ENCODE peak calls at places on chromosomes 5 and 9, in seven cellular contexts. B is right lobe of liver, E is left ventricle myocardium inferior, K is ovary, A is uterus, Z is AG04450, Q is tibial artery. M is an unnamed sample.

GRCh38 chr9:96505316-96505991 is 55.5 kb downstream of the HABP4 start:
- DNase-seq in Q (peak), A (peak), K (no peak), B (no peak), E (no peak), Z (no peak), M (no peak)

GRCh38 chr5:164809831-164810230 is 1304.4 kb downstream of the MAT2B start:
- DNase-seq in Z (no peak), B (no peak), A (no peak), K (no peak), Q (no peak), E (no peak), M (no peak)

GRCh38 chr5:121968910-121969607 is 7.3 kb downstream of the SRFBP1 start:
- DNase-seq in E (no peak), Z (peak), A (no peak), B (no peak), K (no peak), Q (no peak), M (no peak)

GRCh38 chr9:104276709-104277245 is 182.7 kb downstream of the SMC2 start:
- DNase-seq in B (no peak), Z (no peak), K (no peak), Q (no peak), A (no peak), E (no peak), M (no peak)

GRCh38 chr5:84306617-84307016 is 78.1 kb downstream of the EDIL3 start:
- DNase-seq in Q (no peak), K (no peak), B (no peak), A (no peak), Z (no peak), E (no peak), M (no peak)

GRCh38 chr9:125538092-125538473 is 168.9 kb downstream of the MAPKAP1 start:
- DNase-seq in A (no peak), B (no peak), Z (peak), E (no peak), K (no peak), Q (no peak), M (no peak)

GRCh38 chr5:132074772-132075718 is 1.5 kb downstream of the CSF2 start:
- DNase-seq in K (no peak), Z (no peak), Q (no peak), B (no peak), A (no peak), E (no peak), M (no peak)

GRCh38 chr5:127830157-127830556 is 127.0 kb downstream of the CCDC192 start:
- DNase-seq in A (no peak), Q (no peak), E (no peak), B (no peak), K (no peak), Z (no peak), M (no peak)

GRCh38 chr9:98879094-98879957 is 64.4 kb upstream of the COL15A1 start:
- DNase-seq in K (no peak), Q (no peak), B (no peak), E (no peak), A (no peak), Z (no peak), M (peak)

GRCh38 chr5:87020099-87020934 is 247.4 kb upstream of the RASA1 start:
- DNase-seq in Q (peak), K (no peak), B (no peak), E (peak), Z (no peak), A (no peak), M (no peak)

GRCh38 chr5:6085461-6085860 is 292.9 kb downstream of the MED10 start:
- DNase-seq in B (no peak), E (no peak), Z (no peak), Q (no peak), A (no peak), K (no peak), M (no peak)

GRCh38 chr5:57117601-57118000 is 56.3 kb upstream of the GPBP1 start:
- DNase-seq in B (no peak), E (no peak), Z (no peak), Q (no peak), A (no peak), K (no peak), M (no peak)

GRCh38 chr5:127008300-127008975 is 21.9 kb downstream of the MARCHF3 start:
- DNase-seq in A (no peak), E (peak), Q (no peak), B (no peak), K (no peak), Z (no peak), M (no peak)

GRCh38 chr9:79774356-79774755 is 202.6 kb downstream of the TLE4 start:
- DNase-seq in E (no peak), K (no peak), Z (no peak), Q (no peak), A (no peak), B (no peak), M (no peak)

GRCh38 chr9:79765466-79765865 is 193.7 kb downstream of the TLE4 start:
- DNase-seq in Q (no peak), A (no peak), B (no peak), K (no peak), Z (no peak), E (no peak), M (no peak)

GRCh38 chr9:79768199-79768598 is 196.4 kb downstream of the TLE4 start:
- DNase-seq in B (no peak), A (no peak), E (no peak), Z (peak), K (peak), Q (no peak), M (no peak)

GRCh38 chr9:79766091-79766490 is 194.3 kb downstream of the TLE4 start:
- DNase-seq in B (no peak), K (no peak), A (no peak), Q (no peak), E (no peak), Z (no peak), M (no peak)

DNA sequence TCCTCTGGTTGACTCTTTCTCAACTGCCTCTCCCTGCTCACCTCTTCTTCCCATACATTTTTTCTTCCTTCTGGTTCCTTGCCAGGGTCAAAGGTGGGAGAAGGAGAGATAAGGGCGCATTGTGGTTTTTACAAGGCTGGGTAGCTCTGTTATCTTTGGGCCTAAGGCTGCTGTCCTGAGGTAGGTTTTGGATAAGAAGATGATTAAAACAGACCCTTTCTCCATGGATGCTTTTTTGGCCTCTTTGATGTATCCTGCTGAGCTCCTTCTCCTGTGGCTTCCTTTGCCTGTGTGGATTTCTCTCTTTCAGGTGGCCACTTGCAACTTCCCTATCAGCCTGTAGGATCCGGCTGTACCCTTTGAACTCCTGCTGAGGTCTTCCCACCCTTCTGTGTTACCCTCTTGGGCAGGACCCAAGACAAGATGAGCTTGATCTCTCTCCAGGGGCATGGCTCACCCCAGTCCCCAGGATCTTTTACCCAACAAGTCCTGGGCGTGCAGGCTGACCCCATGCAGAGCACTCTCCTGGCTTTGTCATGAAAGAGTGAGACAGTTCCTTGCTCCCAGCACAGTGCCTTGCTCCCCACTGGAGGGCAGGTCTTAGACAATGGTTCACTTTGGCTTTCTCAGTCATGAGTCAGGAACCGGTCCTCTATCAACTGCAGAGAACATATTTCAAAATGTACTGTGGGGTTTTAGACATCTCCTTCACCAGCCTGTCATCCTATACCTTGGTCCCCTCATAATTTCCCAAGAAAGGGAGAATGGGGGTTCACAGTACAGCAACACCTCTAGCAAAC is 197.9 kb downstream of the TLE4 start:
- DNase-seq in Z (no peak), A (no peak), K (no peak), B (no peak), Q (no peak), E (no peak), M (no peak)
- TF ChIP-seq CTCF in Z (no peak), A (no peak), K (no peak), B (no peak), Q (no peak), E (no peak), M (no peak)

GRCh38 chr5:95068303-95068702 is 216.6 kb downstream of the MCTP1 start:
- DNase-seq in B (no peak), Q (no peak), A (no peak), E (no peak), Z (no peak), K (no peak), M (no peak)

GRCh38 chr5:95066048-95066447 is 218.8 kb downstream of the MCTP1 start:
- DNase-seq in E (no peak), K (no peak), Z (no peak), A (no peak), Q (no peak), B (no peak), M (no peak)

GRCh38 chr5:95068952-95069351 is 215.9 kb downstream of the MCTP1 start:
- DNase-seq in K (no peak), B (no peak), Z (no peak), E (no peak), A (no peak), Q (no peak), M (no peak)

GRCh38 chr5:95060100-95060499 is 224.8 kb downstream of the MCTP1 start:
- DNase-seq in A (no peak), B (no peak), Z (no peak), E (no peak), K (no peak), Q (no peak), M (no peak)

DNA sequence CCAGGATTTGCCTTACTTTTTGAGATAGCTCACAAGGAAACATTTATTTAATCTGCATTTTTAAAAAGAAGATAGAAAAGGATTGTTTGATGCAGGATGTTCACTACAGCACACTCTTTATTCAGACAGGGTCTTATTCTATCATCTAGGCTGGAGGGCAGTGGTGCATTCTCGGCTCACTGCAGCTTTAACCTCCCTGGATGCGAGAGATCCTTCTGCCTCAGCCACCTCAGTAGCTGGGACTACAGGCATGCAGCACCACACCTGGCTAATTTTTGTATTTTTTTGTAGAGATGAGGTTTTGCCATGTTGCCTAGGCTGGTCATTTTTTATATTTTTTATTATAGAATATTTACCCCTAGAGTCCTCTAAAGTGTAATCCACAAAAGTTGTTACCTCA is 221.4 kb downstream of the MCTP1 start:
- DNase-seq in A (no peak), B (no peak), Q (no peak), Z (no peak), K (no peak), E (no peak), M (no peak)
- H3K27ac ChIP-seq in A (no peak), B (no peak), Q (no peak), Z (no peak), K (no peak), E (no peak), M (no peak)

DNA sequence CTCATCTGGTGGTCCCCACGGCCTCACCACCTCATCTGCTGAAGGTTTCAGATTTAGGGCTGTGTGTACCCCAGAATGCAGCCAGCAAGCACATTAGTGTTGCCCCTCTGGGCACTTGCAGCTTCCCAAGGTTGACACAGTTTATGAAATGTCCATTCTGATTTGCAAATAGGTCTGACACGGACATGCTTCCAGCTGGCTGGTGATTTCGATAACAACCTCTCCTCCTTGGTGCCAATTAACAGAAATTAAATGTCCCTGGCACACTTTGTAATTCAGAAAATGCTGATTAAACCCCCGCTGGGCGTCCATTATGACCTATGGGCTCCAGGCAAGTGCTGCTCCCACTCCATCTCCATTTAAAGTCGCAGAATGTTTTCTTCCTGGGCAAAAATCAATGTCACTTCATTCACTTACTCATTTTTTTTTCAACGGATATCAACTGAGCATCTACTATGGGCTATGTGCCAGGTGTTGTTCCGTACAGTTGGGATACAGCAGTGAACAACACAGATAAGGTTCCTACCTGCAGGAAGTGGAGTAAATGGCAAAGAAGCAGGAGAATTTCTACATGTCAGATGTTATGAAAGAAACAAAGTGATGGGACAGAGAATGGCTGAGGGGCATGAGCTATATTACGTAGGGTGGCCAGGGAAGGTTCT is 32.0 kb downstream of the PLAC8L1 start:
- DNase-seq in B (no peak), Z (no peak), A (no peak), Q (no peak), K (no peak), E (no peak), M (no peak)
- H3K4me3 ChIP-seq in B (no peak), Z (no peak), A (no peak), Q (no peak), K (no peak), E (no peak), M (no peak)

DNA sequence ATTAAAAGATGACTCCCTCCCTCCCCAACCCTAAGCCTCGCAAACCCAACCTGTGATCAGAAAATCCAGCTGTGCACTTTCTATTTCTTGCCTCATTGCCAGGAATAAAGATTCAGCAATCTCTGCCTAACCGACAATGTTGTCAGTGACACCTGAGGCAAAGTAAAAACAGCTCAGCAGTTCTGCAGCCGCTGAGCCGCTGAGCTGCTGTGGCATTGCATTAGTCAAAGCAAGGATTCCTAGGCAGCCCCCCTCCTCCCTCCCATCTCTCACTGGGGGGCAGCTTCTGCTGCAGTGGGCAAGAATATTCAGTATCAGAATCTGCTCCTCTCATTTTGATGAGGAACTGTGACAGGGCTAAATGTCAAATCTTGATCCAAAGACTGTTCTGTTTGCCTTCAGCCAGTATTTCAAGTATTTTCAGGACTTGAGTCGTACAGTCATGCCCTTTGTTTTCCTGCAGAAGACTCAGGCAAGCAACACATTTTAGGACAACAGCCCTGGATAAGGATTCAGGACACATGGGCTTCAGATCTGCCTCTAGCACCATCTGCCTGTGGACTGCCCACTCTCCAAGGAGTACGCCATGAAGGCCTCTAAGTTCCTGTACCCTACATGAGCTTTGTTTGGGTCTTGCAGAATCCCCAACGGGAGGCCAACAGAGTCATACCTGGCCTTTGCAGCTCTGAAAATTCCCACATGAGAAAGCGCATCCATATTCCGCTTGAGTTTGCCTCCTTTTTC is 41.1 kb upstream of the DAP start:
- DNase-seq in Q (no peak), K (no peak), A (no peak), Z (no peak), E (no peak), B (no peak), M (no peak)
- TF ChIP-seq CTCF in Q (no peak), K (no peak), A (no peak), Z (no peak), E (peak), B (no peak), M (no peak)

GRCh38 chr9:23493219-23493618 is 332.8 kb downstream of the ELAVL2 start:
- DNase-seq in Q (no peak), K (no peak), E (no peak), A (no peak), Z (no peak), B (no peak), M (no peak)
- H3K27ac ChIP-seq in Q (no peak), K (no peak), E (no peak), A (no peak), Z (no peak), B (no peak), M (no peak)

GRCh38 chr9:132411091-132411508 is 1.1 kb downstream of the CFAP77 start:
- DNase-seq in Z (no peak), Q (no peak), B (no peak), E (peak), A (peak), K (peak), M (no peak)
- H3K4me3 ChIP-seq in Z (no peak), Q (peak), B (no peak), E (peak), A (no peak), K (no peak), M (peak)

GRCh38 chr5:124460000-124460399 is 286.4 kb downstream of the ZNF608 start:
- DNase-seq in A (peak), B (no peak), Z (no peak), E (no peak), K (peak), Q (no peak), M (no peak)
- TF ChIP-seq CTCF in A (no peak), B (no peak), Z (no peak), E (no peak), K (no peak), Q (no peak), M (no peak)

GRCh38 chr5:173872887-173873286 is 15.3 kb upstream of the CPEB4 start:
- DNase-seq in E (no peak), K (no peak), Z (no peak), B (no peak), A (no peak), Q (no peak), M (no peak)
- H3K27ac ChIP-seq in E (peak), K (no peak), Z (no peak), B (no peak), A (peak), Q (no peak), M (no peak)

DNA sequence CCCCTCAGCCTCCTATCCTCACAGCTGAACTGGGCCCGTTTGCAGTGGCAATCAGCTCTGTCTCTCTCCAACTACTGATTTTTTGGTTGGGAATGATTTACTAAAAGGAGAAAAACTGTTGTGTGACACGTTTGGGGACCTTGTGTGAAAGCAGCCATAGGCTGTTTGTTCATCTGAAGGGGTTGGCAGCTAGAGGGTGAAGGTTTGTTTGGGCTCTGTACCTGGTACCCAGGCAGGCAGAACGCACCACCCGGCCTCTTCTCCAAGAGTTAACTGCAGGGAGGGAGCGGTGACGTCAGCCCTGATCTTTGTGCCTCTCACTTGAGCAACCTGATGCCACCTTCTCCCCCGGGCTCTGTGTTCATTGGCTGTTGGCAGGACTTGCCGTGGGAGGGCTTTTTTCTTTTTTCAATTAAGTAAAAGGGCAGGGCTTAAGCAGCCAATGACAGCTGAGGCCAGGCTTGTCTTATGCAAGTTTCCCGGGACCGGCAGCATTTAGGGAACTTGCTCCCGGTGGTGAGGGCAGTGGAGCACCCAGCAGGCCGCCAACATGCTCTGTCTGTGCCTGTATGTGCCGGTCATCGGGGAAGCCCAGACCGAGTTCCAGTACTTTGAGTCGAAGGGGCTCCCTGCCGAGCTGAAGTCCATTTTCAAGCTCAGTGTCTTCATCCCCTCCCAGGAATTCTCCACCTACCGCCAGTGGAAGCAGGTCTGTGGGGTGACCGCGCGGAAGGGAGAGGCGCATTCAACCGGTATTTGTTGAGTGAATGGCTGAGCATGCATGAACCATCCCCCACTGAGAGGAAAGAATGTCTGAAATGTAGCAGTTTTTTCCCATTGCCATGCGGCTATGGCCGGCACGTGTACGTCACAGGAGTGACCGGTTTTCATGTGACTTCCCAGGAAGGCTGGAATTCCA is 29.3 kb downstream of the PTGES2 start:
- DNase-seq in Z (peak), B (peak), K (peak), E (peak), A (peak), Q (peak), M (peak)
- H3K4me3 ChIP-seq in Z (peak), B (peak), K (peak), E (peak), A (peak), Q (peak), M (peak)